ENCODE peak calls at places on chromosomes 12 and 14, in four cellular contexts. S is adipocyte, N is NCI-H2107, M is HEK293T. T is an unnamed sample.

GRCh38 chr12:761276-761675 is 8.9 kb downstream of the WNK1 start:
- DNase-seq in N (no peak), S (no peak), M (no peak), T (peak)

GRCh38 chr12:85866929-85867776 is 6.9 kb upstream of the NTS start:
- DNase-seq in M (peak), S (peak), N (no peak), T (peak)

GRCh38 chr14:95267306-95267705 is 52.4 kb downstream of the CLMN start:
- DNase-seq in M (no peak), S (no peak), N (no peak), T (no peak)

GRCh38 chr12:14723763-14724162 is 27.4 kb upstream of the GUCY2C start:
- DNase-seq in M (peak), S (peak), N (no peak), T (peak)

GRCh38 chr12:78914859-78915331 is 50.3 kb downstream of the SYT1 start:
- DNase-seq in N (no peak), S (no peak), M (no peak), T (no peak)

GRCh38 chr14:69346710-69347109 is 51.4 kb downstream of the ERH start:
- DNase-seq in M (peak), N (no peak), S (peak), T (peak)

GRCh38 chr12:105704788-105705187 is 374.3 kb downstream of the C12orf75 start:
- DNase-seq in S (no peak), N (peak), M (no peak), T (no peak)

GRCh38 chr12:90938451-90938850 is 16.5 kb downstream of the CCER1 start:
- DNase-seq in N (no peak), M (no peak), S (peak), T (peak)

GRCh38 chr14:101604228-101604934 is 43.1 kb downstream of the DIO3 start:
- DNase-seq in S (no peak), N (no peak), M (no peak), T (no peak)

GRCh38 chr12:72738811-72739210 is 466.6 kb downstream of the TRHDE start:
- DNase-seq in S (no peak), M (no peak), N (no peak), T (no peak)